ENCODE peak calls at places on chromosome 1, in six cellular contexts. G is nephron progenitor cell; L is activated CD8-positive, alpha-beta T cell treated with anti-CD3 and anti-CD28 coated beads, Interleukin-2, amount 10 ng/mL, durations not matched to agents 7 days and 5 days; D is dermis microvascular lymphatic vessel endothelial cell; J is activated CD4-positive, alpha-beta T cell treated with anti-CD3 and anti-CD28 coated beads, Interleukin-2, amount 50 U/mL, for 24 hours; T is trophoblast cell. A is an unnamed sample.

GRCh38 chr1:41245659-41246058 is 3.6 kb upstream of the SCMH1 start:
- DNase-seq in D (peak; percentile 19), J (no peak), G (no peak), T (no peak), L (no peak), A (no peak)

GRCh38 chr1:209456878-209457277 is 126.6 kb upstream of the CAMK1G start:
- DNase-seq in J (no peak), G (no peak), D (no peak), L (no peak), T (no peak), A (no peak)

GRCh38 chr1:202243006-202243405 is 49.4 kb downstream of the LGR6 start:
- DNase-seq in D (no peak), G (no peak), L (no peak), T (no peak), J (no peak), A (no peak)

GRCh38 chr1:25011966-25012625 is 82.0 kb upstream of the RUNX3 start:
- DNase-seq in J (no peak), G (peak; percentile 22), T (no peak), L (no peak), D (no peak), A (no peak)

GRCh38 chr1:84541679-84542078 is 32.6 kb downstream of the CTBS start:
- DNase-seq in G (no peak), D (peak; percentile 2), J (no peak), T (no peak), L (no peak), A (no peak)

GRCh38 chr1:176110203-176110602 is 96.9 kb downstream of the COP1 start:
- DNase-seq in G (no peak), J (no peak), L (no peak), T (no peak), D (no peak), A (no peak)

GRCh38 chr1:208270679-208271111 is 26.5 kb upstream of the PLXNA2 start:
- DNase-seq in G (no peak), D (no peak), T (no peak), L (no peak), J (no peak), A (no peak)

GRCh38 chr1:33429846-33430750 is 797 bp downstream of the PHC2 start:
- DNase-seq in G (no peak), L (peak; percentile 39), T (no peak), J (no peak), D (peak; percentile 39), A (no peak)

GRCh38 chr1:91610102-91610501 is 109.5 kb downstream of the CDC7 start:
- DNase-seq in T (no peak), G (no peak), J (no peak), L (no peak), D (no peak), A (no peak)

A was measured in NCI-H2081 treated with DMSO at 0.1 percent for 48 hours.